ENCODE peak calls at places on chromosomes 4 and X, in seven cellular contexts. G is AG10803, Y is fibroblast of mammary gland, M is heart right ventricle, E is neural progenitor cell, H is keratinocyte, P is kidney epithelial cell. V is an unnamed sample.

GRCh38 chr4:165766018-165766417 is 107.0 kb upstream of the TLL1 start:
- DNase-seq in G (no peak), Y (no peak), M (no peak), E (no peak), H (no peak), P (no peak), V (no peak)

GRCh38 chr4:83219344-83219990 is 65.1 kb downstream of the COQ2 start:
- DNase-seq in G (peak; percentile 80), Y (peak; percentile 15), M (no peak), E (no peak), H (peak; percentile 57), P (no peak), V (no peak)

GRCh38 chrX:12975670-12975965 is 708 bp downstream of the TMSB4X start:
- DNase-seq in G (no peak), Y (no peak), M (peak; percentile 35), E (peak; percentile 78), H (no peak), P (no peak), V (no peak)

GRCh38 chr4:6035786-6036185 is 17.6 kb upstream of the C4orf50 start:
- DNase-seq in G (no peak), Y (no peak), M (no peak), E (peak; percentile 15), H (no peak), P (no peak), V (no peak)

GRCh38 chr4:38980903-38981676 is 51.1 kb downstream of the TMEM156 start:
- DNase-seq in G (peak; percentile 88), Y (peak; percentile 87), M (no peak), E (no peak), H (no peak), P (peak; percentile 56), V (no peak)

GRCh38 chr4:11293866-11294265 is 134.8 kb downstream of the HS3ST1 start:
- DNase-seq in G (no peak), Y (peak; percentile 4), M (no peak), E (no peak), H (no peak), P (no peak), V (no peak)

GRCh38 chrX:84248226-84248625 is 60.2 kb upstream of the RPS6KA6 start:
- DNase-seq in G (peak; percentile 51), Y (peak; percentile 69), M (no peak), E (no peak), H (no peak), P (no peak), V (no peak)

GRCh38 chr4:25308761-25309160 is 3.8 kb upstream of the ZCCHC4 start:
- DNase-seq in G (peak; percentile 43), Y (peak; percentile 48), M (no peak), E (no peak), H (no peak), P (no peak), V (no peak)

GRCh38 chr4:32394255-32394654 is 1674.1 kb downstream of the PCDH7 start:
- DNase-seq in G (no peak), Y (no peak), M (no peak), E (no peak), H (no peak), P (no peak), V (no peak)

GRCh38 chr4:8090312-8090711 is 68.3 kb downstream of the ABLIM2 start:
- DNase-seq in G (no peak), Y (no peak), M (no peak), E (no peak), H (peak; percentile 30), P (no peak), V (no peak)

GRCh38 chr4:76905521-76905920 is 7.6 kb upstream of the SOWAHB start:
- DNase-seq in G (peak; percentile 90), Y (no peak), M (no peak), E (no peak), H (no peak), P (peak; percentile 32), V (no peak)

GRCh38 chr4:105896461-105896939 is 1.2 kb downstream of the NPNT start:
- DNase-seq in G (no peak), Y (no peak), M (no peak), E (no peak), H (no peak), P (no peak), V (no peak)

GRCh38 chr4:19739101-19739651 is 512.5 kb upstream of the SLIT2 start:
- DNase-seq in G (peak; percentile 78), Y (peak; percentile 89), M (no peak), E (no peak), H (peak; percentile 7), P (peak; percentile 90), V (no peak)

GRCh38 chr4:5892321-5893012 is 419 bp downstream of the CRMP1 start:
- DNase-seq in G (no peak), Y (no peak), M (no peak), E (peak; percentile 34), H (no peak), P (no peak), V (no peak)

GRCh38 chrX:115562492-115562872 is 1.5 kb downstream of the PLS3 start:
- DNase-seq in G (peak; percentile 50), Y (peak; percentile 31), M (no peak), E (no peak), H (no peak), P (no peak), V (no peak)

GRCh38 chr4:104719539-104720230 is 225.0 kb upstream of the CXXC4 start:
- DNase-seq in G (no peak), Y (no peak), M (no peak), E (no peak), H (no peak), P (no peak), V (no peak)

GRCh38 chr4:112145820-112146813 is 863 bp downstream of the FAM241A start:
- DNase-seq in G (peak; percentile 36), Y (peak; percentile 41), M (peak; percentile 53), E (peak; percentile 77), H (no peak), P (no peak), V (peak; percentile 36)

GRCh38 chr4:182562350-182562749 is 319.1 kb downstream of the TENM3 start:
- DNase-seq in G (no peak), Y (no peak), M (no peak), E (no peak), H (no peak), P (peak; percentile 37), V (no peak)

GRCh38 chr4:41963105-41963504 is 18.5 kb upstream of the DCAF4L1 start:
- DNase-seq in G (peak; percentile 21), Y (peak; percentile 30), M (no peak), E (peak; percentile 29), H (no peak), P (no peak), V (no peak)

GRCh38 chr4:153159016-153159415 is 45.2 kb upstream of the TRIM2 start:
- DNase-seq in G (no peak), Y (no peak), M (no peak), E (no peak), H (no peak), P (no peak), V (no peak)

GRCh38 chr4:156803056-156803455 is 168.5 kb downstream of the PDGFC start:
- DNase-seq in G (peak; percentile 58), Y (peak; percentile 74), M (no peak), E (no peak), H (no peak), P (no peak), V (no peak)

GRCh38 chr4:19748470-19748869 is 503.2 kb upstream of the SLIT2 start:
- DNase-seq in G (peak; percentile 96), Y (peak; percentile 91), M (no peak), E (no peak), H (no peak), P (no peak), V (no peak)

GRCh38 chr4:126778348-126778747 is 854.4 kb upstream of the INTU start:
- DNase-seq in G (peak; percentile 88), Y (peak; percentile 85), M (no peak), E (no peak), H (no peak), P (peak; percentile 18), V (no peak)

GRCh38 chrX:112826020-112826419 is 14.6 kb downstream of the AMOT start:
- DNase-seq in G (no peak), Y (peak; percentile 13), M (no peak), E (no peak), H (no peak), P (no peak), V (no peak)

GRCh38 chr4:173522160-173522873 is 7.7 kb downstream of the HAND2 start:
- DNase-seq in G (peak; percentile 89), Y (peak; percentile 93), M (peak; percentile 91), E (peak; percentile 89), H (no peak), P (no peak), V (peak; percentile 85)

GRCh38 chrX:9682456-9682855 is 83.2 kb downstream of the GPR143 start:
- DNase-seq in G (peak; percentile 29), Y (peak; percentile 17), M (no peak), E (peak; percentile 13), H (no peak), P (no peak), V (no peak)

GRCh38 chr4:102503831-102504786 is 3.0 kb downstream of the NFKB1 start:
- DNase-seq in G (no peak), Y (no peak), M (no peak), E (no peak), H (no peak), P (no peak), V (no peak)

GRCh38 chr4:102505708-102506107 is 4.5 kb downstream of the NFKB1 start:
- DNase-seq in G (no peak), Y (no peak), M (no peak), E (no peak), H (no peak), P (no peak), V (no peak)

GRCh38 chr4:102503301-102503746 is 2.2 kb downstream of the NFKB1 start:
- DNase-seq in G (no peak), Y (no peak), M (no peak), E (no peak), H (no peak), P (no peak), V (no peak)

GRCh38 chr4:102504941-102505340 is 3.8 kb downstream of the NFKB1 start:
- DNase-seq in G (no peak), Y (no peak), M (no peak), E (no peak), H (no peak), P (no peak), V (no peak)

GRCh38 chr4:102506523-102506922 is 5.4 kb downstream of the NFKB1 start:
- DNase-seq in G (no peak), Y (no peak), M (no peak), E (no peak), H (no peak), P (no peak), V (no peak)
- H3K4me3 ChIP-seq in G (no peak overlapping the region), Y (no peak overlapping the region), M (no peak overlapping the region), E (no peak overlapping the region), H (no peak overlapping the region), P (no peak overlapping the region), V (no peak overlapping the region)

GRCh38 chr4:176761872-176762271 is 30.9 kb downstream of the VEGFC start:
- DNase-seq in G (no peak), Y (no peak), M (no peak), E (no peak), H (no peak), P (no peak), V (no peak)
- H3K4me3 ChIP-seq in G (no peak overlapping the region), Y (no peak overlapping the region), M (no peak overlapping the region), E (no peak overlapping the region), H (no peak overlapping the region), P (no peak overlapping the region), V (no peak overlapping the region)

GRCh38 chrX:153797415-153798015 is 3.0 kb downstream of the SSR4 start:
- DNase-seq in G (no peak), Y (no peak), M (no peak), E (no peak), H (no peak), P (no peak), V (no peak)
- H3K4me3 ChIP-seq in G (no peak overlapping the region), Y (no peak overlapping the region), M (no peak overlapping the region), E (no peak overlapping the region), H (no peak overlapping the region), P (no peak overlapping the region), V (no peak overlapping the region)

GRCh38 chr4:181293541-181293940 is 949.7 kb upstream of the TENM3 start:
- DNase-seq in G (no peak), Y (no peak), M (no peak), E (peak; percentile 54), H (no peak), P (no peak), V (no peak)
- H3K4me3 ChIP-seq in G (no peak overlapping the region), Y (no peak overlapping the region), M (no peak overlapping the region), E (no peak overlapping the region), H (no peak overlapping the region), P (no peak overlapping the region), V (no peak overlapping the region)